ENCODE peak calls at places on chromosome 2, in ten cellular contexts. S, L, V, F, M, R, E, H, C and K are unnamed samples.

GRCh38 chr2:209936106-209936663 is 66.3 kb upstream of the RPE start:
- DNase-seq in S (no peak), L (peak), V (no peak), F (no peak), M (no peak), R (no peak), E (no peak), H (no peak), C (no peak), K (no peak)

GRCh38 chr2:64649626-64650025 is 4.1 kb downstream of the SERTAD2 start:
- DNase-seq in S (no peak), L (peak), V (no peak), F (peak), M (no peak), R (no peak), E (no peak), H (no peak), C (no peak), K (peak)

GRCh38 chr2:49369650-49370049 is 215.3 kb upstream of the FSHR start:
- DNase-seq in S (no peak), L (no peak), V (no peak), F (no peak), M (no peak), R (no peak), E (no peak), H (no peak), C (no peak), K (no peak)

GRCh38 chr2:239263231-239263936 is 137.4 kb downstream of the HDAC4 start:
- DNase-seq in S (no peak), L (no peak), V (no peak), F (no peak), M (no peak), R (no peak), E (no peak), H (no peak), C (no peak), K (no peak)

GRCh38 chr2:239343946-239344856 is 56.6 kb downstream of the HDAC4 start:
- DNase-seq in S (no peak), L (no peak), V (no peak), F (no peak), M (no peak), R (no peak), E (no peak), H (no peak), C (no peak), K (peak)

GRCh38 chr2:182587831-182588230 is 128.2 kb upstream of the DNAJC10 start:
- DNase-seq in S (no peak), L (peak), V (no peak), F (no peak), M (no peak), R (no peak), E (peak), H (no peak), C (peak), K (no peak)

GRCh38 chr2:148982282-148982681 is 56.2 kb upstream of the LYPD6B start:
- DNase-seq in S (no peak), L (no peak), V (no peak), F (no peak), M (no peak), R (no peak), E (no peak), H (no peak), C (no peak), K (no peak)

GRCh38 chr2:8609357-8609804 is 72.5 kb upstream of the ID2 start:
- DNase-seq in S (no peak), L (no peak), V (no peak), F (peak), M (no peak), R (no peak), E (no peak), H (no peak), C (no peak), K (no peak)

GRCh38 chr2:215367647-215368492 is 56.0 kb downstream of the ATIC start:
- DNase-seq in S (no peak), L (peak), V (no peak), F (no peak), M (no peak), R (no peak), E (peak), H (no peak), C (peak), K (no peak)